ENCODE peak calls at places on chromosomes 11 and 22, in seven cellular contexts. Q is H1, M is transverse colon, D is esophagus squamous epithelium, J is heart left ventricle, N is NB4, H is body of pancreas. P is an unnamed sample.

GRCh38 chr11:1852885-1853284 is at the start of gene LSP1:
- DNase-seq in Q (no peak), M (peak), D (peak), J (no peak), N (peak), H (peak), P (no peak)

GRCh38 chr11:19821412-19821875 is 108.8 kb downstream of the NAV2 start:
- DNase-seq in Q (no peak), M (no peak), D (no peak), J (no peak), N (no peak), H (peak), P (peak)

GRCh38 chr11:3905080-3905953 is 49.9 kb downstream of the STIM1 start:
- DNase-seq in Q (no peak), M (peak), D (no peak), J (no peak), N (peak), H (peak), P (no peak)

GRCh38 chr11:35105319-35106063 is 33.5 kb upstream of the CD44 start:
- DNase-seq in Q (no peak), M (no peak), D (no peak), J (peak), N (no peak), H (no peak), P (no peak)

GRCh38 chr22:49764151-49764581 is 63.5 kb downstream of the BRD1 start:
- DNase-seq in Q (no peak), M (peak), D (no peak), J (peak), N (no peak), H (no peak), P (peak)

GRCh38 chr11:8338138-8338537 is 74.5 kb upstream of the LMO1 start:
- DNase-seq in Q (no peak), M (peak), D (no peak), J (peak), N (peak), H (peak), P (peak)

GRCh38 chr11:131499199-131499598 is 128.8 kb downstream of the NTM start:
- DNase-seq in Q (no peak), M (no peak), D (no peak), J (no peak), N (peak), H (no peak), P (no peak)

GRCh38 chr11:32892355-32893090 is at the start of gene QSER1:
- DNase-seq in Q (no peak), M (peak), D (no peak), J (peak), N (peak), H (peak), P (peak)

GRCh38 chr22:46537946-46538815 is 761 bp upstream of the CELSR1 start:
- DNase-seq in Q (no peak), M (no peak), D (no peak), J (no peak), N (peak), H (no peak), P (no peak)

GRCh38 chr11:61367406-61367805 is 5.2 kb downstream of the TMEM138 start:
- DNase-seq in Q (no peak), M (no peak), D (no peak), J (no peak), N (no peak), H (no peak), P (no peak)

GRCh38 chr11:120659076-120659475 is 147.5 kb downstream of the GRIK4 start:
- DNase-seq in Q (no peak), M (no peak), D (no peak), J (no peak), N (no peak), H (no peak), P (no peak)

GRCh38 chr11:68021167-68021787 is 9.2 kb upstream of the NDUFS8 start:
- DNase-seq in Q (no peak), M (peak), D (no peak), J (no peak), N (no peak), H (peak), P (no peak)

GRCh38 chr22:45602824-45603301 is 68.8 kb upstream of the ATXN10 start:
- DNase-seq in Q (no peak), M (no peak), D (no peak), J (peak), N (peak), H (no peak), P (no peak)

GRCh38 chr22:20268350-20269012 is 363 bp upstream of the RTN4R start:
- DNase-seq in Q (no peak), M (peak), D (no peak), J (peak), N (peak), H (peak), P (peak)

GRCh38 chr11:85086511-85087284 is 540.4 kb downstream of the DLG2 start:
- DNase-seq in Q (no peak), M (no peak), D (no peak), J (no peak), N (no peak), H (no peak), P (no peak)

GRCh38 chr22:24926849-24927579 is 19.5 kb downstream of the LHFPL7 start:
- DNase-seq in Q (no peak), M (no peak), D (no peak), J (no peak), N (no peak), H (no peak), P (no peak)

GRCh38 chr22:17035246-17035645 is 27.2 kb upstream of the GAB4 start:
- DNase-seq in Q (no peak), M (no peak), D (no peak), J (no peak), N (no peak), H (no peak), P (no peak)

GRCh38 chr11:134046681-134047449 is 22.0 kb upstream of the JAM3 start:
- DNase-seq in Q (no peak), M (no peak), D (no peak), J (no peak), N (no peak), H (no peak), P (no peak)

GRCh38 chr11:134048028-134048427 is 20.8 kb upstream of the JAM3 start:
- DNase-seq in Q (no peak), M (no peak), D (no peak), J (no peak), N (no peak), H (no peak), P (peak)

GRCh38 chr11:134047586-134047999 is 21.3 kb upstream of the JAM3 start:
- DNase-seq in Q (no peak), M (peak), D (no peak), J (peak), N (peak), H (peak), P (peak)

GRCh38 chr11:134044514-134045284 is 24.2 kb upstream of the JAM3 start:
- DNase-seq in Q (no peak), M (no peak), D (no peak), J (no peak), N (no peak), H (no peak), P (no peak)

GRCh38 chr11:134045799-134046635 is 22.9 kb upstream of the JAM3 start:
- DNase-seq in Q (no peak), M (no peak), D (no peak), J (peak), N (peak), H (no peak), P (no peak)
- TF ChIP-seq CTCF in Q (peak), M (peak), D (no peak), J (peak), N (peak), H (peak), P (no peak)

DNA sequence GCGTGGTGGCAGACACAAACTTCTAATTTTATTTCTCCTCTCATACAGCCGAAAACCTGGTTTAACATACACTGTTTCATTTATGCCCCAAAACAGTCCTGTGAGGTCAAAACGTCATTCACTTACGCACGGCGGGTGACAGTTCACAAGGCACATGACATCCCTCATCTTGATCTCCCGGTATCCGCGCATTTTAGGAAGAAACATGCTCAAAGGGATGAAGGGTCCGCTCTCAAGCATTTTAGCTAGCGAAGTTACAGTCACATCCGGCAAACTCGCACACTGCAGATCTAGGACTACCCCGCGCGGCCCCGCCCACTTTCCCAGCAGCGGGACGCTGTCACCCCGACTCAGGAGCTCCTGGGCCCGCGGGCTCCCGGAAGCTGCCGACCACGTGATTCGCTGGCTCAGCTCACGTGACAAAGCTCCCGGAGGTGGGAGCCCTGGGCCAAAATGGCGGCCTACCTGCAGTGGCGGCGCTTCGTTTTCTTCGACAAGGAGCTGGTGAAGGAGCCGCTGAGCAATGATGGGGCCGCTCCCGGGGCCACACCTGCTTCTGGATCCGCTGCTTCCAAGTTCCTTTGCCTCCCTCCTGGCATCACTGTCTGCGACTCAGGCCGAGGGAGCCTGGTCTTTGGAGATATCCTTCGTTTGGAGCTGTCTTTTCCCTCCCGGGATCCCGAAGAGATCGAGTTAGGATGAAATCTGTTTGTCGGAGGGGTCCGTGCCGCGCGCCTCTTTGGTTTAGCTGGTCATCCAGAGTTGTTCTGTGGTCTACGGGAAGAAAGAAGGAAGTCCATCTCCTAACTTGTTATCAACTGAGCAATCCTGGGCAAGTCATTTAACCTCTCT is at the start of gene VPS11:
- DNase-seq in Q (peak), M (peak), D (peak), J (peak), N (peak), H (peak), P (peak)
- TF ChIP-seq POLR2A in Q (peak), M (peak), D (no peak), J (peak), N (peak), H (peak), P (peak)

DNA sequence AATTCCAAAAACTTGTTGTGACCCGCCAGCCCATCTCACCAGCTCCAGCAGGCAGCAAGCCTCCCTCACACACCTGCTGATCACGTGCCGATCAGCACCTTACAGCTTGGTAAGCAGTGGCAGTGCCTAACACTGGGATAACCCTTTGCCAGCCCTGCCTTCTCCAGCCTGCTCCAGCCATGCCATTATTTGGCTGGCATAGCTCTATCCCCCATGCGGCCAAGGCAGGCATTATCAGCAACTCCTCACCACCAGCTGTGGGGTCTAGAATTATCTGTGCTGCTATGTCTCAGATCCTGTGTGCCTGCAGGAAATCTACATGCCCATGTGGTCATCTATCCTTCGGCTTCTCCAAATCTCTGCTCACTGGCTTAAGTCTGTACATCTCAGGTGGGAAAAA is 215.0 kb downstream of the ST3GAL4 start:
- DNase-seq in Q (no peak), M (no peak), D (no peak), J (no peak), N (no peak), H (no peak), P (no peak)
- TF ChIP-seq CTCF in Q (no peak), M (no peak), D (no peak), J (no peak), N (no peak), H (no peak), P (no peak)

DNA sequence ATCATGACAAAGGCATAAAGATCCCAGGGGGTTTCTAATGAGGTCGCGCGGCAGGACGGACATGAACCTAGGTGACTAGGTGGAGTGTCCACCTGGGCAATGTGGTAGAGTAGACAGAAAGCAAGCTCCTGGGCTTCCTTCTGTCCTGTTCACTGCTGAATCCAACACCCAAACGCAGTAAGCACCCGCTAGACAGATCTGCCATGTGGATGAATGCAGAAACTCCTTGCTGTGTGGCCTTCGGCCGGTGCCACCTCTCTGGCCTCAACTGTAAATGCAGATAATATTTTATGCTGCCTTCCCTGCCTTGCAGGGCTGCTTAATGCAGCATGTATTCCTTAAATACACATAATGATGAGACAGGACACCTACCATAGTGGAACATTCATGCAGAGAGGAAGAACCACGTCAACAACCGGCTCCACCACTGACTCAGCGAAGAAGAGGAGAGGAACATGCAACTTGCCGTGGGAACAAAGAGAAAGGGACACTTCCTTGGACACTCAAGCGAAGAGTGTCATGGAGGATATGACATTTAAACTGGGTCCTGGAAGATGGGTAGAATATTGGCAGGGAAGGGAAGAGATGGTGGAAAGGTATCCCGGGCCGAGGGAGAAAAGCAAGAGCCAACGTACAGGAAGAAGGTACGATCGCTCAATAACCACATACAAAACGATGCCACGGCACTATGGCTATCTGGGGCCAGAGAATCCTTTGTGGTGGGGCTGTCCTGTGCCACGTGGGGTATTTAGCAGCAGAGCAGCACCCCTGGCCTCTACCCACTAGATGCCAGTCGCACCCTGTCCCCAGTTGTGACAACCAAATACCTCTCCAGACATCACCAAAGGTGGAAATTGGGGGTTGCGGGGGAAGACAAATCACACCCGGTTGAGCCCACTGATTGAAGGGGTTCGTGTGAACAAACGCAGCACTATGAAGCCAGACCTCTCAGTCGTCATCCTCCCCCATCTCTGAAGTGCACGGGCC is 30.8 kb downstream of the MYH9 start:
- DNase-seq in Q (no peak), M (no peak), D (no peak), J (peak), N (peak), H (no peak), P (no peak)
- TF ChIP-seq POLR2A in Q (peak), M (no peak), D (no peak), J (no peak), N (no peak), H (no peak), P (no peak)

GRCh38 chr22:26460202-26460601 is 23.4 kb downstream of the HPS4 start:
- DNase-seq in Q (no peak), M (no peak), D (no peak), J (no peak), N (no peak), H (no peak), P (no peak)

GRCh38 chr22:26462971-26463661 is 20.5 kb downstream of the HPS4 start:
- DNase-seq in Q (no peak), M (no peak), D (no peak), J (no peak), N (no peak), H (no peak), P (no peak)

GRCh38 chr22:26462051-26462450 is 21.5 kb downstream of the HPS4 start:
- DNase-seq in Q (no peak), M (no peak), D (no peak), J (no peak), N (no peak), H (no peak), P (no peak)

GRCh38 chr22:26463688-26464087 is 19.9 kb downstream of the HPS4 start:
- DNase-seq in Q (no peak), M (no peak), D (no peak), J (no peak), N (no peak), H (no peak), P (no peak)

GRCh38 chr22:26461188-26461810 is 22.3 kb downstream of the HPS4 start:
- DNase-seq in Q (peak), M (peak), D (no peak), J (peak), N (peak), H (peak), P (no peak)
- TF ChIP-seq CTCF in Q (peak), M (peak), D (peak), J (peak), N (peak), H (peak), P (peak)